ENCODE peak calls at places on chromosome 19, in seven cellular contexts. K is cardiac muscle cell, E is MM.1S, W is chondrocyte, G is OCI-LY7, B is right lobe of liver, V is lower leg skin. D is an unnamed sample.

GRCh38 chr19:39384839-39385568 is 5.9 kb downstream of the PAF1 start:
- DNase-seq in K (no peak), E (no peak), W (no peak), G (no peak), B (no peak), V (no peak), D (no peak)

GRCh38 chr19:2337329-2337707 is 8.8 kb downstream of the SPPL2B start:
- DNase-seq in K (peak; percentile 66), E (no peak), W (peak; percentile 90), G (no peak), B (no peak), V (no peak), D (no peak)

GRCh38 chr19:47729468-47729798 is 15.9 kb upstream of the NOP53 start:
- DNase-seq in K (peak; percentile 90), E (no peak), W (no peak), G (no peak), B (no peak), V (peak; percentile 92), D (no peak)

GRCh38 chr19:54517483-54517882 is 14.9 kb downstream of the LAIR2 start:
- DNase-seq in K (peak; percentile 46), E (peak; percentile 68), W (no peak), G (peak; percentile 61), B (peak; percentile 47), V (no peak), D (no peak)

GRCh38 chr19:8580710-8581281 is 3.6 kb upstream of the MYO1F start:
- DNase-seq in K (peak; percentile 76), E (peak; percentile 75), W (no peak), G (peak; percentile 84), B (peak; percentile 84), V (peak; percentile 96), D (peak; percentile 81)

GRCh38 chr19:42468273-42468796 is 25.6 kb upstream of the CXCL17 start:
- DNase-seq in K (peak; percentile 76), E (no peak), W (no peak), G (no peak), B (no peak), V (peak; percentile 61), D (no peak)

GRCh38 chr19:40266912-40267600 is 18.1 kb downstream of the AKT2 start:
- DNase-seq in K (no peak), E (no peak), W (no peak), G (no peak), B (no peak), V (no peak), D (no peak)

GRCh38 chr19:32881766-32882165 is 12.2 kb upstream of the SLC7A9 start:
- DNase-seq in K (no peak), E (no peak), W (no peak), G (no peak), B (no peak), V (peak; percentile 69), D (no peak)

GRCh38 chr19:49149652-49150105 is 5.5 kb downstream of the HRC start:
- DNase-seq in K (peak; percentile 94), E (peak; percentile 19), W (no peak), G (peak; percentile 86), B (peak; percentile 46), V (peak; percentile 94), D (no peak)

GRCh38 chr19:45713141-45713540 is 17.6 kb downstream of the FBXO46 start:
- DNase-seq in K (no peak), E (no peak), W (no peak), G (no peak), B (no peak), V (no peak), D (no peak)

GRCh38 chr19:3636506-3636905 is 9.9 kb upstream of the CACTIN start:
- DNase-seq in K (no peak), E (no peak), W (no peak), G (no peak), B (no peak), V (no peak), D (no peak)

GRCh38 chr19:8585057-8585893 is 8.0 kb upstream of the MYO1F start:
- DNase-seq in K (no peak), E (no peak), W (no peak), G (no peak), B (no peak), V (no peak), D (no peak)

GRCh38 chr19:39557791-39558622 is 18.0 kb upstream of the EID2 start:
- DNase-seq in K (peak; percentile 3), E (peak; percentile 78), W (no peak), G (peak; percentile 12), B (no peak), V (no peak), D (no peak)

GRCh38 chr19:31519216-31519615 is 170.0 kb upstream of the TSHZ3 start:
- DNase-seq in K (no peak), E (no peak), W (no peak), G (no peak), B (no peak), V (peak; percentile 26), D (no peak)

GRCh38 chr19:30053558-30053957 is 111.5 kb downstream of the URI1 start:
- DNase-seq in K (no peak), E (no peak), W (no peak), G (no peak), B (no peak), V (no peak), D (no peak)

GRCh38 chr19:48395499-48395898 is 2.0 kb downstream of the GRIN2D start:
- DNase-seq in K (no peak), E (no peak), W (no peak), G (no peak), B (no peak), V (no peak), D (no peak)

GRCh38 chr19:42185281-42185680 is 32.2 kb downstream of the DEDD2 start:
- DNase-seq in K (peak; percentile 56), E (peak; percentile 77), W (no peak), G (peak; percentile 70), B (no peak), V (no peak), D (no peak)

GRCh38 chr19:46016426-46017094 is 6.3 kb downstream of the PGLYRP1 start:
- DNase-seq in K (peak; percentile 83), E (peak; percentile 74), W (no peak), G (peak; percentile 59), B (peak; percentile 84), V (peak; percentile 95), D (peak; percentile 36)

GRCh38 chr19:46629546-46630025 is 4.7 kb upstream of the PTGIR start:
- DNase-seq in K (peak; percentile 82), E (no peak), W (no peak), G (no peak), B (peak; percentile 37), V (no peak), D (no peak)

GRCh38 chr19:15810335-15810734 is 5.1 kb downstream of the OR10H1 start:
- DNase-seq in K (peak; percentile 0), E (no peak), W (no peak), G (peak; percentile 54), B (no peak), V (no peak), D (no peak)

GRCh38 chr19:30419581-30420180 is 47.5 kb downstream of the ZNF536 start:
- DNase-seq in K (no peak), E (no peak), W (peak; percentile 73), G (no peak), B (no peak), V (peak; percentile 78), D (no peak)

GRCh38 chr19:17966497-17967257 is at the start of gene KCNN1:
- DNase-seq in K (no peak), E (no peak), W (no peak), G (peak; percentile 26), B (no peak), V (no peak), D (no peak)

DNA sequence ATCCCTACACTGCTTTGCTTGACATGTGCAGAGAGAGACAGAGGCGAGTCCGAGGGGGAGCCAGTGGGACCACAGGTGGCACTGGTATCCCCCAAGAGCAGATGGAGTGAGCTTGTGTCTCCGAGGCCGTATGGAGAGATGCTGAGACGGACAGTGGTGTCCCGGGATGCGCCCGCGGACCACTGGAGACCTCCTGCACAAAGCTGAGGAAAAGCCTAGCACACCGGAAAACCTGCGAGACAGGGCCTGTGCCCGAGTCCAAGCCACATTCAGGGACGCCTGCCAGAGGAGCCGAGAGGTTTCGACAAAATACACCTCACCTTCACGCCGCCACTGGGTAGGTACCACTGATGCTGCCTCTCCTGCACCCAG is 66.0 kb upstream of the ZNF527 start:
- DNase-seq in K (no peak), E (no peak), W (no peak), G (no peak), B (no peak), V (peak; percentile 80), D (no peak)
- TF ChIP-seq CTCF in K (no peak), E (no peak), W (no peak), G (no peak), B (no peak), V (no peak), D (no peak)

DNA sequence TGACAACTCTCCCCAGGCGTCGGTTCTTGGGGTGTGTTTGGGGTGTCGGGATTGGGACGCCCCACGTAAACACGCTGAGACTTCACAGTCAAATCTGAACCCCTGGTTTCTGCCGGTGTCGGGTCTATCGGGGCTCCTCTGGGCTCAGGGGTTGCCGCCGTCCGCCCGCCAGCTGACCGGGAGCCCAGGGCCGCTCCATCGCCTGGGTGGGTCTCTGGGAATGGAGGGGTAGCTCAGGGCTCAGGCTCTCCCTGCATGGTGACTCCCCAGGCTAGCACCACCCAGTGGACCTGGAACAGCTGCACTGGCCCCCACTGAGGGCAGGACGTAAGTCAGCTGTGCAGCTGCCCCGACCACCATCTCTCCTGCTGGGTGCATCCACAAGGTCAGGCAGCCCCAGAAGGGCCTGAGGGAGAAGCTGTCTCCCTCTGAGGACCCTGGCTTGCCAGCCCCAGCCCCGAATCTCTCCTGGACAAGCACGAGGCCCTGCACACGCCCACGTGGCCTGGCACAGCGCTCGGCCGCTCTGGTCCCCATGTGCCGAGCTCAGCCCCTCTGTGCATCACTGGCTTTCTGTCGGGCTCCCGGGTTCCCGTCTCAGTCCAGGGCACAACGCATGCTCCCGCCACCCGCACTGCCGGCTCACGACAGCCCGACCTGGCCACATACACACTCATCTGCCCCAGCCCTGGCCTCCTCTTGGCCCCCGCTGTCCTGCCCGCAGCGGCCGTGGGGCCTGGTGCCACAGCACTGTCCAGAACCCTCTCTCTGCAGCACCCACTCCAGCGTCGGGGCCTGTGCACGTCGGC is 6.1 kb downstream of the RNF126 start:
- DNase-seq in K (no peak), E (no peak), W (no peak), G (no peak), B (peak; percentile 21), V (no peak), D (no peak)
- TF ChIP-seq CTCF in K (no peak), E (no peak), W (no peak), G (no peak), B (no peak), V (no peak), D (no peak)

GRCh38 chr19:22491746-22492145 is 69.6 kb upstream of the ZNF98 start:
- DNase-seq in K (no peak), E (no peak), W (no peak), G (no peak), B (no peak), V (peak; percentile 25), D (no peak)
- TF ChIP-seq CTCF in K (no peak), E (no peak), W (no peak), G (no peak), B (no peak), V (no peak), D (no peak)

DNA sequence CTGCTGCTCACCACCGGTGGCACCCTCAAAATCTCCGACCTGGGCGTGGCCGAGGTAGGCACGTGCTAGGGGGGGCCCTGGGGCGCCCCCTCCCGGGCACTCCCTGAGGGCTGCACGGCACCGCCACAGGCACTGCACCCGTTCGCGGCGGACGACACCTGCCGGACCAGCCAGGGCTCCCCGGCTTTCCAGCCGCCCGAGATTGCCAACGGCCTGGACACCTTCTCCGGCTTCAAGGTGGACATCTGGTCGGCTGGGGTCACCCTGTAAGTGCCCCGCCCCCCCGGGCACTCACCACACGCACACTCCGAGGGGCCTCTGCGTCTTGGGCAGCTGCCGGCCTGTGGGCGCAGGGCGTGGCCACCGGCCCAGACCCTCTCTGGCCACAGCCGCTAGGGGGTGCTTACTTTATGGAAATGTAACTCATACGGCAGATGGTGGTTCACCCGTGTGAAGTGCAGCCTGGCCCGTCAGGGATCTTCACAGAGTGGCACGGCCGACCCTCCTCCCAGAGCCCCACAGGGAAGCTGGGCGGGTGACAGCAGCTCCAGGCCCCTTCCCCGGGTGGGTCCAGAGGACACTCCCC is 15.0 kb downstream of the STK11 start:
- DNase-seq in K (no peak), E (no peak), W (no peak), G (peak; percentile 47), B (no peak), V (no peak), D (no peak)
- TF ChIP-seq CTCF in K (peak; percentile 3), E (no peak), W (no peak), G (peak; percentile 73), B (no peak), V (no peak), D (no peak)